ENCODE peak calls at places on chromosome 2, in seven cellular contexts. One of them, this sample, is unnamed.

GRCh38 chr2:88754585-88755305 is 63.3 kb downstream of the RPIA start:
- DNase-seq in Caco-2: no peak
- DNase-seq in astrocyte of the cerebellum: no peak
- DNase-seq in fibroblast of lung: no peak
- DNase-seq in mesothelial cell of epicardium: no peak
- DNase-seq in stomach: no peak
- DNase-seq in body of pancreas: no peak
- DNase-seq in this sample: no peak

GRCh38 chr2:109355192-109355843 is 226.3 kb downstream of the SH3RF3 start:
- DNase-seq in fibroblast of lung: no peak
- DNase-seq in mesothelial cell of epicardium: no peak
- DNase-seq in astrocyte of the cerebellum: no peak
- DNase-seq in stomach: peak
- DNase-seq in Caco-2: no peak
- DNase-seq in body of pancreas: no peak
- DNase-seq in this sample: no peak

GRCh38 chr2:16226942-16227664 is 286.8 kb downstream of the MYCN start:
- DNase-seq in body of pancreas: no peak
- DNase-seq in mesothelial cell of epicardium: no peak
- DNase-seq in fibroblast of lung: no peak
- DNase-seq in Caco-2: no peak
- DNase-seq in astrocyte of the cerebellum: no peak
- DNase-seq in stomach: no peak
- DNase-seq in this sample: no peak

GRCh38 chr2:233051241-233052149 is 8.6 kb upstream of the INPP5D start:
- DNase-seq in Caco-2: no peak
- DNase-seq in mesothelial cell of epicardium: no peak
- DNase-seq in fibroblast of lung: peak
- DNase-seq in body of pancreas: no peak
- DNase-seq in stomach: no peak
- DNase-seq in astrocyte of the cerebellum: peak
- DNase-seq in this sample: no peak

GRCh38 chr2:68716948-68717661 is 17.5 kb upstream of the ARHGAP25 start:
- DNase-seq in stomach: no peak
- DNase-seq in fibroblast of lung: no peak
- DNase-seq in mesothelial cell of epicardium: no peak
- DNase-seq in astrocyte of the cerebellum: no peak
- DNase-seq in Caco-2: no peak
- DNase-seq in body of pancreas: no peak
- DNase-seq in this sample: no peak

GRCh38 chr2:54599326-54599710 is 124.1 kb upstream of the EML6 start:
- DNase-seq in body of pancreas: no peak
- DNase-seq in astrocyte of the cerebellum: no peak
- DNase-seq in Caco-2: no peak
- DNase-seq in stomach: peak
- DNase-seq in fibroblast of lung: no peak
- DNase-seq in mesothelial cell of epicardium: no peak
- DNase-seq in this sample: no peak

GRCh38 chr2:192208848-192209247 is 14.1 kb upstream of the TMEFF2 start:
- DNase-seq in Caco-2: no peak
- DNase-seq in mesothelial cell of epicardium: no peak
- DNase-seq in stomach: no peak
- DNase-seq in body of pancreas: no peak
- DNase-seq in astrocyte of the cerebellum: no peak
- DNase-seq in fibroblast of lung: no peak
- DNase-seq in this sample: no peak

GRCh38 chr2:23533014-23533730 is 148.2 kb downstream of the KLHL29 start:
- DNase-seq in stomach: no peak
- DNase-seq in body of pancreas: no peak
- DNase-seq in astrocyte of the cerebellum: no peak
- DNase-seq in fibroblast of lung: no peak
- DNase-seq in mesothelial cell of epicardium: no peak
- DNase-seq in Caco-2: no peak
- DNase-seq in this sample: no peak

GRCh38 chr2:64542071-64543005 is 18.2 kb downstream of the AFTPH start:
- DNase-seq in mesothelial cell of epicardium: no peak
- DNase-seq in stomach: no peak
- DNase-seq in astrocyte of the cerebellum: no peak
- DNase-seq in Caco-2: no peak
- DNase-seq in body of pancreas: no peak
- DNase-seq in fibroblast of lung: no peak
- DNase-seq in this sample: no peak

GRCh38 chr2:28624798-28625701 is 126.6 kb upstream of the PPP1CB start:
- DNase-seq in Caco-2: no peak
- DNase-seq in astrocyte of the cerebellum: peak
- DNase-seq in fibroblast of lung: peak
- DNase-seq in stomach: peak
- DNase-seq in body of pancreas: peak
- DNase-seq in mesothelial cell of epicardium: no peak
- DNase-seq in this sample: no peak

GRCh38 chr2:31675485-31675901 is 94.8 kb upstream of the SRD5A2 start:
- DNase-seq in fibroblast of lung: no peak
- DNase-seq in Caco-2: peak
- DNase-seq in mesothelial cell of epicardium: no peak
- DNase-seq in astrocyte of the cerebellum: no peak
- DNase-seq in body of pancreas: peak
- DNase-seq in stomach: peak
- DNase-seq in this sample: peak

GRCh38 chr2:55518846-55519167 is 711 bp upstream of the CFAP36 start:
- DNase-seq in mesothelial cell of epicardium: no peak
- DNase-seq in Caco-2: no peak
- DNase-seq in stomach: no peak
- DNase-seq in fibroblast of lung: peak
- DNase-seq in body of pancreas: no peak
- DNase-seq in astrocyte of the cerebellum: no peak
- DNase-seq in this sample: no peak

GRCh38 chr2:217826505-217826904 is 176.3 kb downstream of the TNS1 start:
- DNase-seq in body of pancreas: no peak
- DNase-seq in astrocyte of the cerebellum: no peak
- DNase-seq in Caco-2: no peak
- DNase-seq in stomach: no peak
- DNase-seq in mesothelial cell of epicardium: no peak
- DNase-seq in fibroblast of lung: no peak
- DNase-seq in this sample: no peak

GRCh38 chr2:18209934-18210639 is 331.6 kb downstream of the KCNS3 start:
- DNase-seq in Caco-2: peak
- DNase-seq in mesothelial cell of epicardium: no peak
- DNase-seq in body of pancreas: no peak
- DNase-seq in fibroblast of lung: peak
- DNase-seq in astrocyte of the cerebellum: peak
- DNase-seq in stomach: no peak
- DNase-seq in this sample: no peak

GRCh38 chr2:75053484-75054112 is 95.2 kb downstream of the POLE4 start:
- DNase-seq in Caco-2: peak
- DNase-seq in mesothelial cell of epicardium: no peak
- DNase-seq in body of pancreas: peak
- DNase-seq in fibroblast of lung: no peak
- DNase-seq in stomach: no peak
- DNase-seq in astrocyte of the cerebellum: no peak
- DNase-seq in this sample: peak

GRCh38 chr2:47002480-47003381 is 87.1 kb upstream of the MCFD2 start:
- DNase-seq in body of pancreas: no peak
- DNase-seq in fibroblast of lung: peak
- DNase-seq in Caco-2: no peak
- DNase-seq in mesothelial cell of epicardium: no peak
- DNase-seq in astrocyte of the cerebellum: no peak
- DNase-seq in stomach: no peak
- DNase-seq in this sample: no peak

GRCh38 chr2:96876036-96876810 is 6.3 kb upstream of the SEMA4C start:
- DNase-seq in body of pancreas: no peak
- DNase-seq in Caco-2: no peak
- DNase-seq in mesothelial cell of epicardium: no peak
- DNase-seq in stomach: no peak
- DNase-seq in fibroblast of lung: peak
- DNase-seq in astrocyte of the cerebellum: no peak
- DNase-seq in this sample: no peak

GRCh38 chr2:172710584-172711024 is 25.0 kb upstream of the RAPGEF4 start:
- DNase-seq in stomach: no peak
- DNase-seq in astrocyte of the cerebellum: peak
- DNase-seq in Caco-2: peak
- DNase-seq in body of pancreas: peak
- DNase-seq in mesothelial cell of epicardium: no peak
- DNase-seq in fibroblast of lung: peak
- DNase-seq in this sample: no peak
- TF ChIP-seq CTCF in stomach: peak
- TF ChIP-seq CTCF in astrocyte of the cerebellum: peak
- TF ChIP-seq CTCF in Caco-2: peak
- TF ChIP-seq CTCF in body of pancreas: peak
- TF ChIP-seq CTCF in mesothelial cell of epicardium: peak
- TF ChIP-seq CTCF in fibroblast of lung: peak
- TF ChIP-seq CTCF in this sample: peak

DNA sequence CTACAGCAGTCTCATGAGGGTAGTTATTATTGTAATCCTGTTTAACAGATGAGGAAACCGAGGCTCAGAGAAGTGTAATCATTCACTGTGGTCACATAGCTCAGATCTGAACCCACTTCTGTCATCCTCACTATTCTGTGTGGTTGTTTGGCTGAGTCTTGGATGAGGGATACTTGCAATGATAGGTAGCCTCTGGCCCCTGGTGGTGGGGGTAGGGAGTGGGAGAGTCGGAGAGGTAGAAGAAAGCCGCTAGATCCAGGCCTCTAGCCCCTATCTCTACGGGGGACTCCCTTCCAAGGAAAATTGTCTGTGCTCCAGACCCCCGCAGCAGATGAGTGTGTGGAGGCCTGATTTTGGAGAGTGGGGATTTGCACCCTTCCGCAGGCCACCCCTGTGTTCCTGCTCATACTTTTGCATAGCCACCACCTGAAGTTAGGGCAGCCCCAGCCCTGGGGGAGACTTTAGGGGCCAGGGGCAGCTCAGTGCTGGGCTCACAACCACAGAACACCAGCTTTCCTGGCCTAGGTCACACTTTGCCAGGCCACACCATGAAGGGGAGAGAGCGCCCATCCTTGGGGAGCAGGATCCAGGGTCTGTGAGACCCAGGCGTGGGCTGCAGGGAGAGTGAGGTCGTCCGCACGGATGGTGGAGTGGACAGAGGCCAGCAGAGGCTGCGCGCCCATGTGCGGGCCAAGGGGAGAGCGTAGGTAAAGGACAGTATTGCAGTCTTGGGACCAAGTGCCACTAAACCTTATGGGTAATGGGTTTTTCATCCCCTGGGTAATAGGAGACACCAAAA is 148.1 kb downstream of the GLI2 start:
- DNase-seq in stomach: no peak
- DNase-seq in mesothelial cell of epicardium: no peak
- DNase-seq in Caco-2: peak
- DNase-seq in body of pancreas: no peak
- DNase-seq in fibroblast of lung: no peak
- DNase-seq in astrocyte of the cerebellum: no peak
- DNase-seq in this sample: no peak
- TF ChIP-seq CTCF in stomach: no peak
- TF ChIP-seq CTCF in mesothelial cell of epicardium: no peak
- TF ChIP-seq CTCF in Caco-2: no peak
- TF ChIP-seq CTCF in body of pancreas: no peak
- TF ChIP-seq CTCF in fibroblast of lung: no peak
- TF ChIP-seq CTCF in astrocyte of the cerebellum: no peak
- TF ChIP-seq CTCF in this sample: no peak

GRCh38 chr2:136919682-136920081 is 154.3 kb downstream of the THSD7B start:
- DNase-seq in stomach: no peak
- DNase-seq in fibroblast of lung: no peak
- DNase-seq in Caco-2: no peak
- DNase-seq in body of pancreas: no peak
- DNase-seq in astrocyte of the cerebellum: no peak
- DNase-seq in mesothelial cell of epicardium: no peak
- DNase-seq in this sample: no peak
- TF ChIP-seq CTCF in stomach: no peak
- TF ChIP-seq CTCF in fibroblast of lung: no peak
- TF ChIP-seq CTCF in Caco-2: no peak
- TF ChIP-seq CTCF in body of pancreas: no peak
- TF ChIP-seq CTCF in astrocyte of the cerebellum: no peak
- TF ChIP-seq CTCF in mesothelial cell of epicardium: no peak
- TF ChIP-seq CTCF in this sample: no peak

GRCh38 chr2:112566104-112566503 is 18.3 kb upstream of the CHCHD5 start:
- DNase-seq in astrocyte of the cerebellum: no peak
- DNase-seq in mesothelial cell of epicardium: no peak
- DNase-seq in Caco-2: no peak
- DNase-seq in fibroblast of lung: no peak
- DNase-seq in stomach: no peak
- DNase-seq in body of pancreas: no peak
- DNase-seq in this sample: no peak

GRCh38 chr2:112577756-112578155 is 6.7 kb upstream of the CHCHD5 start:
- DNase-seq in astrocyte of the cerebellum: peak
- DNase-seq in mesothelial cell of epicardium: no peak
- DNase-seq in stomach: no peak
- DNase-seq in fibroblast of lung: peak
- DNase-seq in Caco-2: no peak
- DNase-seq in body of pancreas: no peak
- DNase-seq in this sample: no peak

DNA sequence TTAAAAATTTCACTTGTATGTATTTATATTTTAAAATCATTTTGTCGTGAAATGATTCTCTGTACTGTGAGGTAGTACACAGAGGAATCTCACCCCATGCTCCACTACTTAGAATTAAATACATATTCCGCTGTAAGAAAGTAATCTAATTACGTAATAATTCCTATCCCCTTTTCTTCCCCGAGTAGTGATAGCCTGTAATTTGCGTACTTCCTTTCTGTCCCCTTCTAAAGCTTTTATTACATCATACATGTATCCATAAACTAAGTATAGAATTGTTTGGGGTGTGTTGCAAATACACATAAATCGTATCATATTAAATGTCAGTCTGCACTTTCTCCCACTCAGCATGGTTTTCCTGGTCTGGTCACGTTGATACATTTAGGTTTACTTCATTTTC is 12.4 kb upstream of the CHCHD5 start:
- DNase-seq in astrocyte of the cerebellum: no peak
- DNase-seq in stomach: no peak
- DNase-seq in mesothelial cell of epicardium: no peak
- DNase-seq in body of pancreas: no peak
- DNase-seq in Caco-2: no peak
- DNase-seq in fibroblast of lung: no peak
- DNase-seq in this sample: no peak
- TF ChIP-seq CTCF in astrocyte of the cerebellum: no peak
- TF ChIP-seq CTCF in stomach: no peak
- TF ChIP-seq CTCF in mesothelial cell of epicardium: no peak
- TF ChIP-seq CTCF in body of pancreas: no peak
- TF ChIP-seq CTCF in Caco-2: no peak
- TF ChIP-seq CTCF in fibroblast of lung: no peak
- TF ChIP-seq CTCF in this sample: no peak

This sample was measured in progenitor cell of endocrine pancreas.